ENCODE peak calls at places on chromosomes 6 and 20, in five cellular contexts. E is NT2/D1, V is H1, L is HepG2, F is GM12878. M is an unnamed sample.

GRCh38 chr20:24501764-24502163 is 32.3 kb downstream of the SYNDIG1 start:
- DNase-seq in E (no peak), F (no peak), L (no peak), V (no peak), M (no peak)

GRCh38 chr6:169640347-169640972 is 61.4 kb downstream of the WDR27 start:
- DNase-seq in L (no peak), F (no peak), V (no peak), E (no peak), M (no peak)

GRCh38 chr20:22966787-22967464 is 68.2 kb upstream of the SSTR4 start:
- DNase-seq in L (no peak), E (no peak), V (no peak), F (no peak), M (no peak)

GRCh38 chr6:157021267-157022021 is 244.3 kb downstream of the ARID1B start:
- DNase-seq in L (peak), F (no peak), E (peak), V (peak), M (peak)

GRCh38 chr6:50986319-50986718 is 167.6 kb downstream of the TFAP2B start:
- DNase-seq in F (no peak), E (no peak), L (no peak), V (no peak), M (no peak)

GRCh38 chr20:61974357-61974665 is 91.4 kb downstream of the TAF4 start:
- DNase-seq in L (no peak), F (no peak), E (no peak), V (no peak), M (no peak)

GRCh38 chr6:108648186-108648585 is 87.5 kb downstream of the FOXO3 start:
- DNase-seq in V (no peak), E (no peak), F (no peak), L (no peak), M (no peak)

GRCh38 chr6:105608711-105609374 is 206.0 kb upstream of the PREP start:
- DNase-seq in F (no peak), V (no peak), E (no peak), L (peak), M (no peak)

GRCh38 chr6:87772597-87773530 is 70.8 kb upstream of the AKIRIN2 start:
- DNase-seq in L (peak), E (no peak), F (no peak), V (no peak), M (no peak)

GRCh38 chr6:26009817-26010216 is 47.2 kb downstream of the TRIM38 start:
- DNase-seq in V (no peak), L (no peak), E (no peak), F (no peak), M (no peak)

GRCh38 chr6:127080081-127080480 is 38.4 kb upstream of the RSPO3 start:
- DNase-seq in E (no peak), F (no peak), V (no peak), L (no peak), M (no peak)

GRCh38 chr6:127468936-127469335 is 9.7 kb upstream of the KIAA0408 start:
- DNase-seq in E (no peak), V (no peak), L (no peak), F (no peak), M (no peak)

GRCh38 chr20:34532320-34532719 is 16.1 kb downstream of the DYNLRB1 start:
- DNase-seq in F (no peak), V (no peak), L (no peak), E (no peak), M (no peak)

GRCh38 chr20:45821942-45822341 is 5.2 kb downstream of the TNNC2 start:
- DNase-seq in V (no peak), F (no peak), E (no peak), L (no peak), M (no peak)
- TF ChIP-seq SUZ12 in V (no peak), F (no peak), E (no peak), L (no peak), M (no peak)

GRCh38 chr20:63223121-63223825 is 7.3 kb upstream of the YTHDF1 start:
- DNase-seq in F (no peak), L (peak), V (peak), E (no peak), M (peak)

GRCh38 chr20:63225082-63225454 is 9.1 kb upstream of the YTHDF1 start:
- DNase-seq in F (no peak), L (no peak), E (no peak), V (no peak), M (no peak)

GRCh38 chr20:63222541-63222940 is 6.6 kb upstream of the YTHDF1 start:
- DNase-seq in V (no peak), F (no peak), E (no peak), L (no peak), M (no peak)

GRCh38 chr20:63224272-63225081 is 8.5 kb upstream of the YTHDF1 start:
- DNase-seq in E (no peak), F (no peak), L (peak), V (no peak), M (peak)

DNA sequence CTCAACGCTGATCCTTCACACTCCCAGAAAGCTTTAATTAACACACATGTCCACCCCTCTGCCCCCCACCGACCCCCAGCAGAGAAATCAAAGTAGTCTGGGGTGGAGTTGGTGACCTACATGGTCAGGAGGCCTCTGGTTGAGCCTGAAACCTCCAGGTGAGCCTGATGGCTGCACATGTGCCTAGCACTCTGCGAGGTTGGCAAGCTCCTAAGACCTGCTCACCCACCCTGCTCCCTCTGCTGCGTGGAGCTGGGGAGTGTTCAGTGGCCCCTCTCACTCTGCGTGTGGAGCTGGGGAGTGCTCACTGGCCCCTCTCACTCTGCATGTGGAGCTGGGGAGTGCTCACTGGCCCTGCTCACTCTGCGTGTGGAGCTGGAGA is 7.9 kb upstream of the YTHDF1 start:
- DNase-seq in F (no peak), L (no peak), E (no peak), V (no peak), M (no peak)
- TF ChIP-seq SUZ12 in F (no peak), L (no peak), E (no peak), V (no peak), M (no peak)

DNA sequence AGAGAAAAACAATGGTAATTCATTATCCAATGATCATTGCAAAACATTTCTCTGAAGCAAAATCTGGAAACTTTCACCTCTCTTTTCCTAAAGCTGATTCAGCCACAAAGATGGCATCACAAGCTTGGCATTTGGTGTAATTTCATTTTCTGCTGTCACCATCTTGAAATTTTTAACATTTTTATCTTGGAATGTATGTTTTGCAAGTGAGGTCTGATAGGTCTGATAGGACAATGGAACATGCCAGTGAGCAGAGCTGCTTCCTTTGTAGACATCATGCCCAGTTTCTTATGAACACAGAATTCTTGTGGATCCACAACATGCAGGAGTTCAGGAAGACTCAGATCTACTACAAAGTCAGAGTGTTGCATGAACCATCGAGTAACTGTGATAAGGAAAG is 969.6 kb downstream of the EYS start:
- DNase-seq in F (no peak), V (no peak), E (no peak), L (no peak), M (no peak)
- TF ChIP-seq SUZ12 in F (no peak), V (no peak), E (no peak), L (no peak), M (no peak)

GRCh38 chr6:150018846-150019580 is 6.3 kb downstream of the RAET1L start:
- DNase-seq in E (no peak), F (no peak), V (no peak), L (no peak), M (no peak)

DNA sequence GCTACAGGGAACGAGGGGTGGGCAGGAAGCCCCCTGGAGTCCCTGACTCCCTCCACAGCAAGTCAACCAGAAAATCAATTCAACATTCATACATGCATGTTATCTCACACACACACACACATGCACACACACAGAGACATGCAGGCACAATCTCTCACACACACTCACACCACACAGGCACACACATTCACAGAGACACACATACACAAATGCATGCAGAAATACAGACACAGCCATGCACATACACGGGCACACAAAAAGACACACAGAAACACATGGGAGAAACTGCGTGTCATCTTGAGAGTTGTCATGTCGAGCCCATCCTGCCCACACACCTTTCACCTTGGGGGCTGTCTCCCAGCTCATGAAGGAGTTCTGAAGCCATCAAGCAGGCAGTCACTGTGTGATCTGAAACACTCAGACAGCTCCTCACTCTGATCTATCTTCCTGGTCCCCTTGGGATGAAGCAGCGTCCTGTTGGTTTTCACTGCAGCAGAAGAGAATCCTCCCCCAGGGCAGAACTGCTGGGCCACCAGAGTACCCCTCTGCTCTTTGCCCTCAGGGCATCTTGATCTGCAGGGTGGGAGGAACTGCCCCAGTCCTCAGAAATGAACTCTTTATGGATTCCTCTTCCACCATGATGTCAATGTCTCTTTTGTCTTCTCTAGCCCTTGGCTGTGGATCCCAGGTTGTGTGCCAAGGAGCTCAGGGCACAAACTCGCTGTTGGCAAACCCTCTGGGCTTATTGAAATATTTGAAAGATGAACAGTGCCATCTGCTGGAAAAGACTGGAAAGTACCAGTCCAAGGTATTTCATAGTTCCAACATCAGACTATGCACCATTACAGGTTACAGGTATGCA is 8.8 kb downstream of the RAET1L start:
- DNase-seq in L (peak), V (peak), E (peak), F (no peak), M (peak)
- TF ChIP-seq SUZ12 in L (no peak), V (no peak), E (no peak), F (no peak), M (no peak)

GRCh38 chr6:110590821-110591351 is 114.5 kb upstream of the SLC22A16 start:
- DNase-seq in V (no peak), L (no peak), F (peak), E (no peak), M (no peak)
- TF ChIP-seq SUZ12 in V (no peak), L (no peak), F (no peak), E (no peak), M (no peak)

GRCh38 chr20:54160269-54161007 is 13.3 kb downstream of the CYP24A1 start:
- DNase-seq in L (no peak), V (no peak), E (no peak), F (no peak), M (no peak)
- TF ChIP-seq SUZ12 in L (no peak), V (no peak), E (no peak), F (no peak), M (no peak)

GRCh38 chr6:124867126-124867525 is 95.1 kb upstream of the RNF217 start:
- DNase-seq in V (no peak), L (no peak), F (no peak), E (no peak), M (no peak)
- TF ChIP-seq SUZ12 in V (no peak), L (no peak), F (no peak), E (no peak), M (no peak)

M was measured in HEK293T.